ENCODE peak calls at places on chromosomes 12 and 14, in six cellular contexts. F is Daoy; X is amniotic stem cell; C is GM13976; R is stimulated activated naive B cell treated with anti-CD40 and anti-IgM and Interleukin-4, amounts not matched to agents 10 μg/mL and 1 μg/mL and 100 μg/mL, for 72 hours; W is CD4-positive, CD25-positive, alpha-beta regulatory T cell. M is an unnamed sample.

GRCh38 chr14:52031781-52032180 is 37.1 kb downstream of the NID2 start:
- DNase-seq in F (peak), X (peak), C (no peak), R (no peak), W (no peak), M (no peak)

GRCh38 chr14:57008534-57008933 is 198.3 kb upstream of the OTX2 start:
- DNase-seq in F (no peak), X (no peak), C (no peak), R (no peak), W (no peak), M (no peak)

GRCh38 chr14:73909681-73910080 is 23.0 kb downstream of the ZNF410 start:
- DNase-seq in F (no peak), X (no peak), C (no peak), R (no peak), W (no peak), M (no peak)

GRCh38 chr14:50003213-50004021 is 110.5 kb downstream of the ARF6 start:
- DNase-seq in F (peak), X (no peak), C (peak), R (peak), W (peak), M (peak)

GRCh38 chr14:24095196-24096068 is 1.3 kb downstream of the PCK2 start:
- DNase-seq in F (peak), X (no peak), C (peak), R (peak), W (peak), M (peak)

GRCh38 chr12:66107451-66107915 is 23.1 kb downstream of the LLPH start:
- DNase-seq in F (peak), X (peak), C (peak), R (peak), W (peak), M (peak)

GRCh38 chr14:49549446-49549845 is 36.7 kb downstream of the RPS29 start:
- DNase-seq in F (no peak), X (no peak), C (no peak), R (no peak), W (no peak), M (no peak)

GRCh38 chr14:65462411-65462810 is 49.9 kb downstream of the FUT8 start:
- DNase-seq in F (peak), X (no peak), C (peak), R (peak), W (no peak), M (no peak)

GRCh38 chr12:62698701-62699101 is 232.1 kb downstream of the MON2 start:
- DNase-seq in F (peak), X (no peak), C (no peak), R (no peak), W (no peak), M (no peak)

GRCh38 chr12:3529281-3529680 is 38.3 kb downstream of the PRMT8 start:
- DNase-seq in F (no peak), X (no peak), C (no peak), R (no peak), W (no peak), M (no peak)

GRCh38 chr12:122886851-122887816 is 8.8 kb downstream of the VPS37B start:
- DNase-seq in F (peak), X (no peak), C (peak), R (peak), W (no peak), M (no peak)

GRCh38 chr12:1707051-1707450 is 16.2 kb downstream of the ADIPOR2 start:
- DNase-seq in F (no peak), X (no peak), C (no peak), R (no peak), W (no peak), M (no peak)

GRCh38 chr12:6527711-6528110 is 6.6 kb upstream of the GAPDH start:
- DNase-seq in F (no peak), X (no peak), C (no peak), R (no peak), W (no peak), M (no peak)

GRCh38 chr12:131357920-131358319 is 353.0 kb upstream of the SFSWAP start:
- DNase-seq in F (no peak), X (no peak), C (no peak), R (no peak), W (no peak), M (no peak)

GRCh38 chr12:5267603-5268423 is 164.1 kb upstream of the NTF3 start:
- DNase-seq in F (peak), X (no peak), C (no peak), R (no peak), W (no peak), M (no peak)

GRCh38 chr14:33019346-33019745 is 80.7 kb downstream of the NPAS3 start:
- DNase-seq in F (no peak), X (no peak), C (no peak), R (no peak), W (no peak), M (no peak)

GRCh38 chr12:118981285-118982201 is at the start of gene SRRM4:
- DNase-seq in F (no peak), X (no peak), C (peak), R (no peak), W (no peak), M (peak)

GRCh38 chr12:4293942-4294505 is 20.5 kb downstream of the CCND2 start:
- DNase-seq in F (no peak), X (no peak), C (no peak), R (no peak), W (no peak), M (no peak)

GRCh38 chr12:24919346-24920001 is 29.4 kb downstream of the BCAT1 start:
- DNase-seq in F (no peak), X (no peak), C (no peak), R (peak), W (no peak), M (no peak)

GRCh38 chr14:81236138-81236537 is 15.4 kb upstream of the GTF2A1 start:
- DNase-seq in F (no peak), X (no peak), C (no peak), R (no peak), W (no peak), M (no peak)

GRCh38 chr12:59780605-59781135 is 184.8 kb downstream of the SLC16A7 start:
- DNase-seq in F (no peak), X (no peak), C (no peak), R (no peak), W (no peak), M (no peak)

GRCh38 chr14:63468273-63468672 is 74.9 kb downstream of the PPP2R5E start:
- DNase-seq in F (no peak), X (no peak), C (peak), R (no peak), W (no peak), M (no peak)

GRCh38 chr12:45357547-45358417 is 141.9 kb downstream of the ANO6 start:
- DNase-seq in F (no peak), X (no peak), C (no peak), R (no peak), W (no peak), M (no peak)